ENCODE peak calls at places on chromosomes 5 and 9, in ten cellular contexts. N is AG09319, V is BJ, B is RWPE1, G is keratinocyte, K is astrocyte of the spinal cord, X is upper lobe of left lung, W is AG10803, C is cardiac muscle cell, H is omental fat pad. Z is an unnamed sample.

GRCh38 chr5:131532016-131532640 is 102.9 kb downstream of the RAPGEF6 start:
- DNase-seq in N (no peak), V (no peak), B (no peak), G (no peak), K (no peak), X (no peak), W (no peak), C (no peak), H (no peak), Z (no peak)

GRCh38 chr5:53996008-53996407 is 314.4 kb downstream of the ARL15 start:
- DNase-seq in N (no peak), V (no peak), B (no peak), G (no peak), K (no peak), X (no peak), W (no peak), C (no peak), H (no peak), Z (no peak)

GRCh38 chr5:84816746-84817547 is 432.3 kb upstream of the EDIL3 start:
- DNase-seq in N (no peak), V (no peak), B (no peak), G (no peak), K (no peak), X (no peak), W (no peak), C (peak), H (no peak), Z (no peak)

GRCh38 chr5:39714036-39714698 is 289.4 kb upstream of the DAB2 start:
- DNase-seq in N (peak), V (no peak), B (peak), G (no peak), K (peak), X (no peak), W (peak), C (peak), H (no peak), Z (no peak)

GRCh38 chr9:104826911-104827310 is 63.0 kb downstream of the NIPSNAP3B start:
- DNase-seq in N (no peak), V (no peak), B (no peak), G (no peak), K (no peak), X (no peak), W (no peak), C (no peak), H (no peak), Z (no peak)

GRCh38 chr9:17802249-17802857 is 223.5 kb downstream of the SH3GL2 start:
- DNase-seq in N (no peak), V (no peak), B (peak), G (no peak), K (peak), X (no peak), W (no peak), C (peak), H (no peak), Z (no peak)

GRCh38 chr9:98532574-98532973 is 176.2 kb downstream of the GABBR2 start:
- DNase-seq in N (no peak), V (no peak), B (no peak), G (no peak), K (no peak), X (no peak), W (peak), C (no peak), H (no peak), Z (no peak)

GRCh38 chr5:81785311-81785710 is 34.4 kb upstream of the SSBP2 start:
- DNase-seq in N (no peak), V (no peak), B (no peak), G (no peak), K (no peak), X (no peak), W (no peak), C (no peak), H (no peak), Z (no peak)

GRCh38 chr5:142746532-142746931 is 23.6 kb upstream of the ARHGAP26 start:
- DNase-seq in N (no peak), V (no peak), B (no peak), G (no peak), K (no peak), X (no peak), W (no peak), C (no peak), H (no peak), Z (no peak)

GRCh38 chr5:101517795-101518194 is 614.7 kb upstream of the ST8SIA4 start:
- DNase-seq in N (no peak), V (no peak), B (no peak), G (no peak), K (no peak), X (no peak), W (no peak), C (no peak), H (no peak), Z (no peak)

GRCh38 chr9:114776683-114777399 is 29.0 kb downstream of the TNFSF15 start:
- DNase-seq in N (no peak), V (no peak), B (no peak), G (no peak), K (no peak), X (no peak), W (no peak), C (no peak), H (no peak), Z (no peak)

GRCh38 chr5:72517961-72518690 is 10.9 kb upstream of the ZNF366 start:
- DNase-seq in N (no peak), V (no peak), B (no peak), G (no peak), K (peak), X (no peak), W (peak), C (no peak), H (no peak), Z (no peak)

GRCh38 chr5:16806691-16807433 is 129.2 kb downstream of the MYO10 start:
- DNase-seq in N (no peak), V (no peak), B (no peak), G (no peak), K (no peak), X (no peak), W (no peak), C (peak), H (no peak), Z (no peak)

GRCh38 chr9:114314881-114315722 is 7.8 kb upstream of the ORM1 start:
- DNase-seq in N (no peak), V (no peak), B (no peak), G (no peak), K (no peak), X (no peak), W (peak), C (no peak), H (no peak), Z (no peak)

GRCh38 chr9:77651203-77651602 is 3.1 kb upstream of the GNA14 start:
- DNase-seq in N (no peak), V (no peak), B (no peak), G (no peak), K (no peak), X (no peak), W (no peak), C (no peak), H (no peak), Z (no peak)

GRCh38 chr5:61010759-61011460 is 65.9 kb downstream of the NDUFAF2 start:
- DNase-seq in N (no peak), V (no peak), B (no peak), G (no peak), K (no peak), X (no peak), W (no peak), C (peak), H (no peak), Z (no peak)

GRCh38 chr9:70049672-70050271 is 6.1 kb downstream of the MAMDC2 start:
- DNase-seq in N (peak), V (no peak), B (no peak), G (no peak), K (no peak), X (no peak), W (peak), C (peak), H (no peak), Z (no peak)

GRCh38 chr5:127358274-127358673 is 67.7 kb downstream of the MEGF10 start:
- DNase-seq in N (no peak), V (peak), B (no peak), G (no peak), K (peak), X (no peak), W (peak), C (peak), H (no peak), Z (no peak)

GRCh38 chr5:153562189-153562588 is 71.7 kb downstream of the GRIA1 start:
- DNase-seq in N (no peak), V (peak), B (peak), G (no peak), K (no peak), X (no peak), W (peak), C (peak), H (no peak), Z (no peak)

GRCh38 chr9:79390077-79390673 is 181.6 kb upstream of the TLE4 start:
- DNase-seq in N (no peak), V (peak), B (no peak), G (no peak), K (peak), X (no peak), W (peak), C (no peak), H (no peak), Z (no peak)

GRCh38 chr5:160042674-160043073 is 33.7 kb downstream of the TTC1 start:
- DNase-seq in N (no peak), V (no peak), B (no peak), G (no peak), K (no peak), X (no peak), W (no peak), C (no peak), H (no peak), Z (no peak)

DNA sequence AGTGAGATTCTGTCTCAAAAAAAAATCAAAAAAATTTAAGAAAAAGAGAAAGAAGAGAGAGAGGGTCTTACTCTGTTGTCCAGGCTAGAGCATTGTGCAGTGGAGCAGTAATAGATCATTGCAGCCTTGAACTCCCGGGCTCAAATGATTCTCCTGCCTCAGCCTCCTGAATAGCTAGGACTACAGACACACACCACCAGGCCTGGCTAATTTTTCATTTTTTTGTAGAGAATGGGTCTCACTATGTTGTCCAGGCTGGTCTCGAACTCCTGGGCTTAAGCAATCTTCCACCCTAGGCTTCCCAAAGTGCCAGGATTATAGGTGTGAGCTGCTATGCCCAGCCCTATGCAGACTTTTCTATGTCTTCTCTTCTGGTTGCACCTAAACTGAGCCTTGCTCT is 25.0 kb downstream of the RRAGA start:
- DNase-seq in N (no peak), V (no peak), B (no peak), G (no peak), K (no peak), X (no peak), W (no peak), C (no peak), H (no peak), Z (no peak)
- TF ChIP-seq CTCF in N (no peak), V (no peak), B (no peak), G (no peak), K (no peak), X (no peak), W (no peak), C (no peak), H (no peak), Z (no peak)

GRCh38 chr9:74770508-74771261 is 117.0 kb downstream of the TRPM6 start:
- DNase-seq in N (no peak), V (no peak), B (peak), G (no peak), K (no peak), X (peak), W (no peak), C (peak), H (no peak), Z (peak)
- TF ChIP-seq CTCF in N (peak), V (peak), B (peak), G (peak), K (peak), X (peak), W (peak), C (peak), H (no peak), Z (peak)

DNA sequence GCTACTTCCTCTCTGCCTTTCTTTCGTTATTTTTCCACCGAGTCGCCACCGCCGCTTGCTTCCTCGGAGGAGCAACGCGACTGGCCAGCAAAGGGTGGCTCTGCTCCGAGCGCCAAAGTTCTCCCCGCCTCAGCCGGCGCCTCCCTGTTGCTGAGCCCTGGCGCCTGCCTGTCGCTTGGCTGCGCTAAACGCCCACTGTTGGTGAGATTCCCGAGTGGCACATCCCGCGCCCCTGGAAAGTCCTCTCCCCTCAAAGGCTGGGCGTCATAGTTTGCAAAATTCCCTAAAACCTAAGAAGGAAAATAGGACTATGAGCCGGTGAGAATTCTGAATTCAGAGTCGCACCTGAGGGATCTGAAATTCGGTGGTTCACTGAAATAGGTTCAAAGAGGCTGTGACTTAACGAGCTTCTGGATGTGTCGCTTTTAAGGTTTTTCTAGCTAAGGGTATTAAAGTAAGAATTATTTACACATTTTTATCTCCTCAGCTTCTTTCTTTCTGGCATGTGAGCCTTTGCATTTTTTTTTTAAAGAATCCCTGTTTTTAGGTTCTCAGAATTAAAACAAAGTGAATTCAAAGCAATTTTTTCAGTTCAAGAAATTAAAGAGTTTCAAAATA is at the start of gene GRIN3A:
- DNase-seq in N (no peak), V (no peak), B (peak), G (no peak), K (no peak), X (peak), W (no peak), C (no peak), H (no peak), Z (no peak)
- TF ChIP-seq CTCF in N (no peak), V (no peak), B (peak), G (peak), K (no peak), X (no peak), W (no peak), C (no peak), H (no peak), Z (no peak)

GRCh38 chr5:44740655-44741054 is 68.1 kb upstream of the MRPS30 start:
- DNase-seq in N (no peak), V (no peak), B (peak), G (no peak), K (no peak), X (no peak), W (no peak), C (no peak), H (no peak), Z (no peak)
- TF ChIP-seq CTCF in N (no peak), V (no peak), B (no peak), G (no peak), K (no peak), X (no peak), W (no peak), C (no peak), H (no peak), Z (no peak)